ENCODE peak calls at places on chromosomes 16 and 17, in five cellular contexts. One of them, this sample, is unnamed.

GRCh38 chr16:88047462-88047861 is 96.2 kb downstream of the BANP start:
- DNase-seq in lower lobe of right lung: no peak
- DNase-seq in stimulated activated CD4-positive, alpha-beta T cell treated with anti-CD3 and anti-CD28 coated beads, TNF-alpha, amount 100 ng/mL, for 1 hour: no peak
- DNase-seq in occipital lobe: no peak
- DNase-seq in D721Med: no peak
- DNase-seq in this sample: no peak

GRCh38 chr17:2828396-2829038 is 32.3 kb downstream of the RAP1GAP2 start:
- DNase-seq in lower lobe of right lung: peak; percentile 80
- DNase-seq in stimulated activated CD4-positive, alpha-beta T cell treated with anti-CD3 and anti-CD28 coated beads, TNF-alpha, amount 100 ng/mL, for 1 hour: peak; percentile 52
- DNase-seq in occipital lobe: peak; percentile 19
- DNase-seq in D721Med: peak; percentile 92
- DNase-seq in this sample: peak; percentile 76

GRCh38 chr16:69520800-69521602 is 44.8 kb upstream of the NFAT5 start:
- DNase-seq in lower lobe of right lung: no peak
- DNase-seq in stimulated activated CD4-positive, alpha-beta T cell treated with anti-CD3 and anti-CD28 coated beads, TNF-alpha, amount 100 ng/mL, for 1 hour: no peak
- DNase-seq in occipital lobe: no peak
- DNase-seq in D721Med: no peak
- DNase-seq in this sample: no peak

GRCh38 chr16:2280461-2280860 is 12.5 kb upstream of the RNPS1 start:
- DNase-seq in lower lobe of right lung: no peak
- DNase-seq in stimulated activated CD4-positive, alpha-beta T cell treated with anti-CD3 and anti-CD28 coated beads, TNF-alpha, amount 100 ng/mL, for 1 hour: no peak
- DNase-seq in occipital lobe: no peak
- DNase-seq in D721Med: no peak
- DNase-seq in this sample: no peak

GRCh38 chr16:85954927-85955539 is 56.1 kb downstream of the IRF8 start:
- DNase-seq in lower lobe of right lung: no peak
- DNase-seq in stimulated activated CD4-positive, alpha-beta T cell treated with anti-CD3 and anti-CD28 coated beads, TNF-alpha, amount 100 ng/mL, for 1 hour: no peak
- DNase-seq in occipital lobe: no peak
- DNase-seq in D721Med: no peak
- DNase-seq in this sample: no peak

GRCh38 chr17:75558666-75559530 is 28.7 kb upstream of the MYO15B start:
- DNase-seq in lower lobe of right lung: no peak
- DNase-seq in stimulated activated CD4-positive, alpha-beta T cell treated with anti-CD3 and anti-CD28 coated beads, TNF-alpha, amount 100 ng/mL, for 1 hour: no peak
- DNase-seq in occipital lobe: no peak
- DNase-seq in D721Med: no peak
- DNase-seq in this sample: no peak

GRCh38 chr17:64504769-64505319 is 1.2 kb downstream of the DDX5 start:
- DNase-seq in lower lobe of right lung: no peak
- DNase-seq in stimulated activated CD4-positive, alpha-beta T cell treated with anti-CD3 and anti-CD28 coated beads, TNF-alpha, amount 100 ng/mL, for 1 hour: no peak
- DNase-seq in occipital lobe: no peak
- DNase-seq in D721Med: no peak
- DNase-seq in this sample: no peak

GRCh38 chr16:4517812-4518211 is 20.8 kb downstream of the CDIP1 start:
- DNase-seq in lower lobe of right lung: no peak
- DNase-seq in stimulated activated CD4-positive, alpha-beta T cell treated with anti-CD3 and anti-CD28 coated beads, TNF-alpha, amount 100 ng/mL, for 1 hour: no peak
- DNase-seq in occipital lobe: no peak
- DNase-seq in D721Med: peak; percentile 35
- DNase-seq in this sample: peak; percentile 34

GRCh38 chr16:11257131-11257938 is 1.3 kb upstream of the SOCS1 start:
- DNase-seq in lower lobe of right lung: peak; percentile 78
- DNase-seq in stimulated activated CD4-positive, alpha-beta T cell treated with anti-CD3 and anti-CD28 coated beads, TNF-alpha, amount 100 ng/mL, for 1 hour: no peak
- DNase-seq in occipital lobe: peak; percentile 35
- DNase-seq in D721Med: peak; percentile 70
- DNase-seq in this sample: peak; percentile 66

GRCh38 chr16:31382485-31383161 is 10.5 kb upstream of the ITGAD start:
- DNase-seq in lower lobe of right lung: peak; percentile 82
- DNase-seq in stimulated activated CD4-positive, alpha-beta T cell treated with anti-CD3 and anti-CD28 coated beads, TNF-alpha, amount 100 ng/mL, for 1 hour: peak; percentile 8
- DNase-seq in occipital lobe: peak; percentile 2
- DNase-seq in D721Med: no peak
- DNase-seq in this sample: no peak

GRCh38 chr17:68533887-68534700 is 21.9 kb downstream of the PRKAR1A start:
- DNase-seq in lower lobe of right lung: no peak
- DNase-seq in stimulated activated CD4-positive, alpha-beta T cell treated with anti-CD3 and anti-CD28 coated beads, TNF-alpha, amount 100 ng/mL, for 1 hour: no peak
- DNase-seq in occipital lobe: no peak
- DNase-seq in D721Med: no peak
- DNase-seq in this sample: peak; percentile 17

GRCh38 chr16:14337303-14338191 is 266.4 kb downstream of the MRTFB start:
- DNase-seq in lower lobe of right lung: no peak
- DNase-seq in stimulated activated CD4-positive, alpha-beta T cell treated with anti-CD3 and anti-CD28 coated beads, TNF-alpha, amount 100 ng/mL, for 1 hour: no peak
- DNase-seq in occipital lobe: no peak
- DNase-seq in D721Med: no peak
- DNase-seq in this sample: no peak

GRCh38 chr16:59993101-59993500 is 1259.0 kb upstream of the GOT2 start:
- DNase-seq in lower lobe of right lung: no peak
- DNase-seq in stimulated activated CD4-positive, alpha-beta T cell treated with anti-CD3 and anti-CD28 coated beads, TNF-alpha, amount 100 ng/mL, for 1 hour: no peak
- DNase-seq in occipital lobe: no peak
- DNase-seq in D721Med: no peak
- DNase-seq in this sample: no peak

GRCh38 chr16:49596699-49597291 is 223.2 kb downstream of the C16orf78 start:
- DNase-seq in lower lobe of right lung: no peak
- DNase-seq in stimulated activated CD4-positive, alpha-beta T cell treated with anti-CD3 and anti-CD28 coated beads, TNF-alpha, amount 100 ng/mL, for 1 hour: no peak
- DNase-seq in occipital lobe: no peak
- DNase-seq in D721Med: no peak
- DNase-seq in this sample: no peak

GRCh38 chr16:70267516-70267915 is 15.8 kb upstream of the EXOSC6 start:
- DNase-seq in lower lobe of right lung: no peak
- DNase-seq in stimulated activated CD4-positive, alpha-beta T cell treated with anti-CD3 and anti-CD28 coated beads, TNF-alpha, amount 100 ng/mL, for 1 hour: no peak
- DNase-seq in occipital lobe: no peak
- DNase-seq in D721Med: no peak
- DNase-seq in this sample: peak; percentile 19

GRCh38 chr17:69466905-69467630 is 52.6 kb downstream of the MAP2K6 start:
- DNase-seq in lower lobe of right lung: no peak
- DNase-seq in stimulated activated CD4-positive, alpha-beta T cell treated with anti-CD3 and anti-CD28 coated beads, TNF-alpha, amount 100 ng/mL, for 1 hour: no peak
- DNase-seq in occipital lobe: no peak
- DNase-seq in D721Med: no peak
- DNase-seq in this sample: peak; percentile 53

GRCh38 chr17:69142473-69142802 is 743 bp upstream of the ABCA6 start:
- DNase-seq in lower lobe of right lung: no peak
- DNase-seq in stimulated activated CD4-positive, alpha-beta T cell treated with anti-CD3 and anti-CD28 coated beads, TNF-alpha, amount 100 ng/mL, for 1 hour: no peak
- DNase-seq in occipital lobe: no peak
- DNase-seq in D721Med: no peak
- DNase-seq in this sample: no peak

GRCh38 chr16:65121870-65122723 is at the start of gene CDH11:
- DNase-seq in lower lobe of right lung: peak; percentile 46
- DNase-seq in stimulated activated CD4-positive, alpha-beta T cell treated with anti-CD3 and anti-CD28 coated beads, TNF-alpha, amount 100 ng/mL, for 1 hour: no peak
- DNase-seq in occipital lobe: peak; percentile 66
- DNase-seq in D721Med: no peak
- DNase-seq in this sample: no peak

GRCh38 chr16:30398660-30399434 is 3.6 kb downstream of the ZNF48 start:
- DNase-seq in lower lobe of right lung: no peak
- DNase-seq in stimulated activated CD4-positive, alpha-beta T cell treated with anti-CD3 and anti-CD28 coated beads, TNF-alpha, amount 100 ng/mL, for 1 hour: no peak
- DNase-seq in occipital lobe: no peak
- DNase-seq in D721Med: no peak
- DNase-seq in this sample: no peak

GRCh38 chr17:18079543-18079942 is 8.2 kb upstream of the DRG2 start:
- DNase-seq in lower lobe of right lung: no peak
- DNase-seq in stimulated activated CD4-positive, alpha-beta T cell treated with anti-CD3 and anti-CD28 coated beads, TNF-alpha, amount 100 ng/mL, for 1 hour: no peak
- DNase-seq in occipital lobe: no peak
- DNase-seq in D721Med: no peak
- DNase-seq in this sample: no peak

GRCh38 chr16:20372696-20373095 is 20.2 kb upstream of the UMOD start:
- DNase-seq in lower lobe of right lung: no peak
- DNase-seq in stimulated activated CD4-positive, alpha-beta T cell treated with anti-CD3 and anti-CD28 coated beads, TNF-alpha, amount 100 ng/mL, for 1 hour: no peak
- DNase-seq in occipital lobe: no peak
- DNase-seq in D721Med: no peak
- DNase-seq in this sample: no peak

GRCh38 chr16:61684566-61684965 is 351.7 kb downstream of the CDH8 start:
- DNase-seq in lower lobe of right lung: no peak
- DNase-seq in stimulated activated CD4-positive, alpha-beta T cell treated with anti-CD3 and anti-CD28 coated beads, TNF-alpha, amount 100 ng/mL, for 1 hour: no peak
- DNase-seq in occipital lobe: no peak
- DNase-seq in D721Med: no peak
- DNase-seq in this sample: no peak

GRCh38 chr16:58494981-58495860 is 4.7 kb upstream of the NDRG4 start:
- DNase-seq in lower lobe of right lung: no peak
- DNase-seq in stimulated activated CD4-positive, alpha-beta T cell treated with anti-CD3 and anti-CD28 coated beads, TNF-alpha, amount 100 ng/mL, for 1 hour: no peak
- DNase-seq in occipital lobe: peak; percentile 89
- DNase-seq in D721Med: peak; percentile 44
- DNase-seq in this sample: peak; percentile 94

GRCh38 chr16:72856797-72857196 is 191.1 kb downstream of the ZFHX3 start:
- DNase-seq in lower lobe of right lung: no peak
- DNase-seq in stimulated activated CD4-positive, alpha-beta T cell treated with anti-CD3 and anti-CD28 coated beads, TNF-alpha, amount 100 ng/mL, for 1 hour: no peak
- DNase-seq in occipital lobe: no peak
- DNase-seq in D721Med: no peak
- DNase-seq in this sample: peak; percentile 15

GRCh38 chr16:4593069-4593468 is 21.6 kb downstream of the UBALD1 start:
- DNase-seq in lower lobe of right lung: no peak
- DNase-seq in stimulated activated CD4-positive, alpha-beta T cell treated with anti-CD3 and anti-CD28 coated beads, TNF-alpha, amount 100 ng/mL, for 1 hour: no peak
- DNase-seq in occipital lobe: no peak
- DNase-seq in D721Med: peak; percentile 17
- DNase-seq in this sample: no peak

GRCh38 chr17:36133629-36134259 is 30.1 kb downstream of the CCL4 start:
- DNase-seq in lower lobe of right lung: no peak
- DNase-seq in stimulated activated CD4-positive, alpha-beta T cell treated with anti-CD3 and anti-CD28 coated beads, TNF-alpha, amount 100 ng/mL, for 1 hour: no peak
- DNase-seq in occipital lobe: no peak
- DNase-seq in D721Med: no peak
- DNase-seq in this sample: no peak

GRCh38 chr16:27346818-27347217 is 33.0 kb downstream of the IL4R start:
- DNase-seq in lower lobe of right lung: no peak
- DNase-seq in stimulated activated CD4-positive, alpha-beta T cell treated with anti-CD3 and anti-CD28 coated beads, TNF-alpha, amount 100 ng/mL, for 1 hour: no peak
- DNase-seq in occipital lobe: no peak
- DNase-seq in D721Med: no peak
- DNase-seq in this sample: no peak

GRCh38 chr17:78154903-78155811 is 9.0 kb downstream of the C17orf99 start:
- DNase-seq in lower lobe of right lung: no peak
- DNase-seq in stimulated activated CD4-positive, alpha-beta T cell treated with anti-CD3 and anti-CD28 coated beads, TNF-alpha, amount 100 ng/mL, for 1 hour: no peak
- DNase-seq in occipital lobe: no peak
- DNase-seq in D721Med: no peak
- DNase-seq in this sample: no peak

GRCh38 chr17:18231156-18231555 is 5.7 kb downstream of the LLGL1 start:
- DNase-seq in lower lobe of right lung: no peak
- DNase-seq in stimulated activated CD4-positive, alpha-beta T cell treated with anti-CD3 and anti-CD28 coated beads, TNF-alpha, amount 100 ng/mL, for 1 hour: no peak
- DNase-seq in occipital lobe: no peak
- DNase-seq in D721Med: no peak
- DNase-seq in this sample: no peak

GRCh38 chr16:16118337-16118736 is 105.0 kb downstream of the ABCC6 start:
- DNase-seq in lower lobe of right lung: no peak
- DNase-seq in stimulated activated CD4-positive, alpha-beta T cell treated with anti-CD3 and anti-CD28 coated beads, TNF-alpha, amount 100 ng/mL, for 1 hour: no peak
- DNase-seq in occipital lobe: no peak
- DNase-seq in D721Med: no peak
- DNase-seq in this sample: no peak

GRCh38 chr17:50209472-50210248 is 8.2 kb upstream of the COL1A1 start:
- DNase-seq in lower lobe of right lung: peak; percentile 68
- DNase-seq in stimulated activated CD4-positive, alpha-beta T cell treated with anti-CD3 and anti-CD28 coated beads, TNF-alpha, amount 100 ng/mL, for 1 hour: no peak
- DNase-seq in occipital lobe: no peak
- DNase-seq in D721Med: no peak
- DNase-seq in this sample: peak; percentile 71

GRCh38 chr17:41692722-41693521 is 4.2 kb downstream of the EIF1 start:
- DNase-seq in lower lobe of right lung: no peak
- DNase-seq in stimulated activated CD4-positive, alpha-beta T cell treated with anti-CD3 and anti-CD28 coated beads, TNF-alpha, amount 100 ng/mL, for 1 hour: no peak
- DNase-seq in occipital lobe: no peak
- DNase-seq in D721Med: no peak
- DNase-seq in this sample: no peak

This sample was measured in NCI-H1694.